ENCODE peak calls at places on chromosomes 2 and 18, in six cellular contexts. One of them, this sample, is unnamed.

GRCh38 chr2:143581989-143582719 is 452.9 kb downstream of the ARHGAP15 start:
- DNase-seq in upper lobe of left lung: no peak
- DNase-seq in activated T-cell treated with anti-CD3 and anti-CD28 coated beads, Interleukin-2, amount 50 U/mL, for 72 hours: no peak
- DNase-seq in pulmonary artery endothelial cell: no peak
- DNase-seq in IMR-90: peak
- DNase-seq in stimulated activated CD8-positive, alpha-beta memory T cell treated with anti-CD3 and anti-CD28 coated beads, Interleukin-4, amount 100 ng/mL, for 1 hour: no peak
- DNase-seq in this sample: no peak

GRCh38 chr18:11899063-11899462 is 9.1 kb downstream of the MPPE1 start:
- DNase-seq in activated T-cell treated with anti-CD3 and anti-CD28 coated beads, Interleukin-2, amount 50 U/mL, for 72 hours: no peak
- DNase-seq in IMR-90: no peak
- DNase-seq in pulmonary artery endothelial cell: no peak
- DNase-seq in stimulated activated CD8-positive, alpha-beta memory T cell treated with anti-CD3 and anti-CD28 coated beads, Interleukin-4, amount 100 ng/mL, for 1 hour: no peak
- DNase-seq in upper lobe of left lung: no peak
- DNase-seq in this sample: no peak

GRCh38 chr2:61144697-61145268 is 17.2 kb upstream of the C2orf74 start:
- DNase-seq in stimulated activated CD8-positive, alpha-beta memory T cell treated with anti-CD3 and anti-CD28 coated beads, Interleukin-4, amount 100 ng/mL, for 1 hour: peak
- DNase-seq in upper lobe of left lung: peak
- DNase-seq in activated T-cell treated with anti-CD3 and anti-CD28 coated beads, Interleukin-2, amount 50 U/mL, for 72 hours: peak
- DNase-seq in IMR-90: peak
- DNase-seq in pulmonary artery endothelial cell: peak
- DNase-seq in this sample: peak

GRCh38 chr2:215392687-215393270 is 43.1 kb downstream of the FN1 start:
- DNase-seq in activated T-cell treated with anti-CD3 and anti-CD28 coated beads, Interleukin-2, amount 50 U/mL, for 72 hours: no peak
- DNase-seq in upper lobe of left lung: no peak
- DNase-seq in IMR-90: no peak
- DNase-seq in stimulated activated CD8-positive, alpha-beta memory T cell treated with anti-CD3 and anti-CD28 coated beads, Interleukin-4, amount 100 ng/mL, for 1 hour: no peak
- DNase-seq in pulmonary artery endothelial cell: no peak
- DNase-seq in this sample: no peak

GRCh38 chr2:128291161-128291843 is 27.4 kb downstream of the HS6ST1 start:
- DNase-seq in IMR-90: no peak
- DNase-seq in upper lobe of left lung: no peak
- DNase-seq in pulmonary artery endothelial cell: no peak
- DNase-seq in activated T-cell treated with anti-CD3 and anti-CD28 coated beads, Interleukin-2, amount 50 U/mL, for 72 hours: no peak
- DNase-seq in stimulated activated CD8-positive, alpha-beta memory T cell treated with anti-CD3 and anti-CD28 coated beads, Interleukin-4, amount 100 ng/mL, for 1 hour: no peak
- DNase-seq in this sample: no peak

GRCh38 chr2:6423944-6424343 is 441.8 kb downstream of the CMPK2 start:
- DNase-seq in IMR-90: peak
- DNase-seq in pulmonary artery endothelial cell: no peak
- DNase-seq in upper lobe of left lung: no peak
- DNase-seq in stimulated activated CD8-positive, alpha-beta memory T cell treated with anti-CD3 and anti-CD28 coated beads, Interleukin-4, amount 100 ng/mL, for 1 hour: no peak
- DNase-seq in activated T-cell treated with anti-CD3 and anti-CD28 coated beads, Interleukin-2, amount 50 U/mL, for 72 hours: no peak
- DNase-seq in this sample: no peak

GRCh38 chr2:27408601-27409320 is 630 bp downstream of the PPM1G start:
- DNase-seq in upper lobe of left lung: no peak
- DNase-seq in stimulated activated CD8-positive, alpha-beta memory T cell treated with anti-CD3 and anti-CD28 coated beads, Interleukin-4, amount 100 ng/mL, for 1 hour: no peak
- DNase-seq in pulmonary artery endothelial cell: no peak
- DNase-seq in activated T-cell treated with anti-CD3 and anti-CD28 coated beads, Interleukin-2, amount 50 U/mL, for 72 hours: peak
- DNase-seq in IMR-90: no peak
- DNase-seq in this sample: no peak

GRCh38 chr2:44087037-44087713 is 81.5 kb upstream of the PPM1B start:
- DNase-seq in pulmonary artery endothelial cell: peak
- DNase-seq in stimulated activated CD8-positive, alpha-beta memory T cell treated with anti-CD3 and anti-CD28 coated beads, Interleukin-4, amount 100 ng/mL, for 1 hour: peak
- DNase-seq in activated T-cell treated with anti-CD3 and anti-CD28 coated beads, Interleukin-2, amount 50 U/mL, for 72 hours: peak
- DNase-seq in IMR-90: peak
- DNase-seq in upper lobe of left lung: peak
- DNase-seq in this sample: peak

GRCh38 chr2:58601017-58601416 is 359.9 kb upstream of the FANCL start:
- DNase-seq in IMR-90: no peak
- DNase-seq in upper lobe of left lung: no peak
- DNase-seq in stimulated activated CD8-positive, alpha-beta memory T cell treated with anti-CD3 and anti-CD28 coated beads, Interleukin-4, amount 100 ng/mL, for 1 hour: no peak
- DNase-seq in pulmonary artery endothelial cell: no peak
- DNase-seq in activated T-cell treated with anti-CD3 and anti-CD28 coated beads, Interleukin-2, amount 50 U/mL, for 72 hours: no peak
- DNase-seq in this sample: no peak